ENCODE peak calls at places on chromosomes 12 and 14, in ten cellular contexts. V is activated CD4-positive, alpha-beta T cell treated with anti-CD3 and anti-CD28 coated beads, Interleukin-2, amount 50 U/mL, for 24 hours; W is stimulated activated CD4-positive, alpha-beta T cell treated with anti-CD3 and anti-CD28 coated beads, Interleukin-2, amount 100 ng/mL, for 4 hours; N is brain microvascular endothelial cell; S is mesothelial cell of epicardium; D is CD4-positive, alpha-beta T cell; G is CD8-positive, alpha-beta memory T cell; Y is occipital lobe; F is sciatic nerve; L is hypothalamus. K is an unnamed sample.

GRCh38 chr12:30926243-30927209 is at the start of gene TSPAN11:
- DNase-seq in D (no peak), W (no peak), V (no peak), G (no peak), S (peak; percentile 50), L (peak; percentile 29), F (peak; percentile 69), N (peak; percentile 12), Y (peak; percentile 17), K (no peak)

GRCh38 chr14:89625208-89625987 is 208.4 kb upstream of the FOXN3 start:
- DNase-seq in F (no peak), S (no peak), L (peak; percentile 19), V (no peak), W (no peak), G (no peak), D (no peak), Y (no peak), N (no peak), K (no peak)

GRCh38 chr12:110937104-110937641 is 16.8 kb upstream of the MYL2 start:
- DNase-seq in F (peak; percentile 70), G (peak; percentile 44), L (peak; percentile 10), W (peak; percentile 31), N (peak; percentile 16), V (peak; percentile 27), S (peak; percentile 46), D (peak; percentile 37), Y (peak; percentile 10), K (peak; percentile 64)

GRCh38 chr14:34051966-34052657 is 101.2 kb upstream of the EGLN3 start:
- DNase-seq in W (no peak), D (no peak), L (no peak), V (no peak), Y (no peak), N (no peak), G (no peak), F (no peak), S (no peak), K (no peak)

GRCh38 chr14:71834308-71835204 is 97.7 kb upstream of the RGS6 start:
- DNase-seq in G (no peak), W (no peak), V (no peak), L (no peak), S (no peak), N (no peak), D (no peak), F (no peak), Y (no peak), K (no peak)

GRCh38 chr14:84535491-84535890 is 994.5 kb upstream of the FLRT2 start:
- DNase-seq in G (no peak), L (no peak), Y (no peak), F (no peak), N (no peak), S (no peak), V (no peak), D (no peak), W (no peak), K (no peak)

GRCh38 chr14:73476451-73476905 is 14.3 kb upstream of the RIOX1 start:
- DNase-seq in D (no peak), G (no peak), N (no peak), V (no peak), S (no peak), W (no peak), Y (no peak), L (no peak), F (no peak), K (no peak)

GRCh38 chr12:103495158-103495782 is 498 bp downstream of the C12orf42 start:
- DNase-seq in N (no peak), G (peak; percentile 70), Y (no peak), L (peak; percentile 10), S (no peak), W (peak; percentile 62), V (no peak), D (peak; percentile 26), F (no peak), K (no peak)

GRCh38 chr14:55533960-55534359 is 46.0 kb upstream of the KTN1 start:
- DNase-seq in V (no peak), W (no peak), D (no peak), S (no peak), L (no peak), Y (no peak), F (no peak), N (no peak), G (no peak), K (no peak)

GRCh38 chr12:63814146-63814774 is 30.2 kb upstream of the SRGAP1 start:
- DNase-seq in D (no peak), N (no peak), Y (no peak), F (no peak), S (no peak), L (no peak), W (no peak), V (no peak), G (no peak), K (no peak)

GRCh38 chr12:70154960-70155589 is 88.2 kb upstream of the CNOT2 start:
- DNase-seq in L (no peak), G (no peak), N (no peak), V (no peak), S (no peak), D (no peak), F (no peak), W (no peak), Y (no peak), K (peak; percentile 12)

GRCh38 chr14:34930591-34931069 is 52.2 kb upstream of the SRP54 start:
- DNase-seq in Y (no peak), D (no peak), W (peak; percentile 13), F (no peak), G (peak; percentile 67), N (no peak), V (peak; percentile 16), S (no peak), L (no peak), K (peak; percentile 18)

GRCh38 chr14:26730929-26731618 is 133.2 kb upstream of the NOVA1 start:
- DNase-seq in V (no peak), D (no peak), S (no peak), G (no peak), N (no peak), F (no peak), Y (no peak), W (no peak), L (no peak), K (peak; percentile 16)

GRCh38 chr12:132366341-132366861 is 37.0 kb upstream of the GALNT9 start:
- DNase-seq in V (no peak), S (no peak), N (no peak), F (no peak), D (no peak), G (no peak), L (no peak), W (no peak), Y (no peak), K (no peak)

GRCh38 chr12:49763006-49763591 is 21.7 kb downstream of the TMBIM6 start:
- DNase-seq in W (peak; percentile 60), F (peak; percentile 86), Y (no peak), D (peak; percentile 65), S (peak; percentile 30), L (peak; percentile 9), V (peak; percentile 71), G (peak; percentile 73), N (peak; percentile 63), K (peak; percentile 56)

GRCh38 chr14:36647827-36648753 is 13.6 kb upstream of the PAX9 start:
- DNase-seq in N (peak; percentile 8), L (no peak), W (no peak), D (no peak), S (no peak), Y (no peak), G (no peak), F (peak; percentile 73), V (no peak), K (no peak)

GRCh38 chr14:22122227-22123187 is 448.9 kb upstream of the OR4E1 start:
- DNase-seq in Y (no peak), V (no peak), D (no peak), W (no peak), N (peak; percentile 22), F (no peak), S (no peak), G (no peak), L (no peak), K (no peak)

GRCh38 chr12:117363953-117364486 is 2.6 kb upstream of the NOS1 start:
- DNase-seq in L (no peak), G (no peak), F (no peak), S (no peak), V (no peak), N (no peak), D (no peak), Y (no peak), W (no peak), K (no peak)

GRCh38 chr12:1365703-1366102 is 228.7 kb downstream of the FBXL14 start:
- DNase-seq in V (no peak), G (no peak), Y (no peak), F (no peak), D (no peak), W (no peak), N (no peak), S (no peak), L (no peak), K (no peak)

GRCh38 chr12:100290016-100290415 is 23.0 kb downstream of the SCYL2 start:
- DNase-seq in D (no peak), S (no peak), W (no peak), N (no peak), G (no peak), V (no peak), F (no peak), L (no peak), Y (no peak), K (no peak)

GRCh38 chr14:97827746-97828145 is 1030.6 kb downstream of the VRK1 start:
- DNase-seq in N (no peak), Y (no peak), S (no peak), D (no peak), V (no peak), L (no peak), F (no peak), W (no peak), G (no peak), K (no peak)

GRCh38 chr14:101927859-101928258 is 36.5 kb upstream of the DYNC1H1 start:
- DNase-seq in S (no peak), G (no peak), L (no peak), V (no peak), D (no peak), W (no peak), N (peak; percentile 96), Y (peak; percentile 56), F (peak; percentile 93), K (no peak)

GRCh38 chr12:104190151-104190550 is 25.4 kb upstream of the TXNRD1 start:
- DNase-seq in V (no peak), G (no peak), N (no peak), F (no peak), W (no peak), Y (no peak), D (no peak), L (no peak), S (no peak), K (no peak)

GRCh38 chr12:6915023-6915788 is 826 bp downstream of the ENO2 start:
- DNase-seq in W (no peak), F (no peak), V (no peak), L (no peak), S (no peak), N (no peak), D (no peak), Y (no peak), G (no peak), K (no peak)

GRCh38 chr12:124568431-124569374 is 1.3 kb upstream of the NCOR2 start:
- DNase-seq in F (peak; percentile 92), V (peak; percentile 10), D (peak; percentile 5), W (no peak), N (peak; percentile 84), Y (peak; percentile 70), L (peak; percentile 48), G (no peak), S (no peak), K (peak; percentile 84)

GRCh38 chr12:100404769-100405407 is 48.0 kb downstream of the SLC17A8 start:
- DNase-seq in L (no peak), N (peak; percentile 41), G (no peak), F (no peak), S (no peak), Y (no peak), W (no peak), D (no peak), V (peak; percentile 6), K (peak; percentile 56)

GRCh38 chr14:68568907-68569545 is 223.8 kb downstream of the ZFP36L1 start:
- DNase-seq in S (no peak), Y (no peak), D (no peak), N (no peak), V (no peak), L (no peak), W (no peak), G (no peak), F (no peak), K (no peak)

GRCh38 chr12:132812631-132813305 is 15.9 kb downstream of the GOLGA3 start:
- DNase-seq in N (peak; percentile 19), F (no peak), W (no peak), G (peak; percentile 21), Y (no peak), L (no peak), V (no peak), D (no peak), S (no peak), K (no peak)

K was measured in RPMI8226.